ENCODE peak calls at places on chromosome 13, in six cellular contexts. P, F, R, D, N and W are unnamed samples.

GRCh38 chr13:108915634-108916497 is 286.5 kb downstream of the MYO16 start:
- DNase-seq in P (peak; percentile 69), F (peak; percentile 41), R (peak; percentile 94), D (peak; percentile 48), N (peak; percentile 86), W (peak; percentile 55)

GRCh38 chr13:75762066-75762937 is 126.2 kb downstream of the LMO7 start:
- DNase-seq in P (peak; percentile 53), F (peak; percentile 69), R (no peak), D (no peak), N (peak; percentile 58), W (peak; percentile 30)

GRCh38 chr13:63435668-63436275 is 2020.1 kb upstream of the PCDH20 start:
- DNase-seq in P (no peak), F (no peak), R (no peak), D (no peak), N (peak; percentile 73), W (no peak)

GRCh38 chr13:21638319-21639282 is 32.3 kb upstream of the FGF9 start:
- DNase-seq in P (peak; percentile 47), F (no peak), R (no peak), D (no peak), N (peak; percentile 64), W (peak; percentile 48)

GRCh38 chr13:39148513-39148961 is 110.3 kb downstream of the NHLRC3 start:
- DNase-seq in P (no peak), F (no peak), R (no peak), D (no peak), N (no peak), W (no peak)

GRCh38 chr13:110361365-110361911 is 54.4 kb downstream of the COL4A2 start:
- DNase-seq in P (no peak), F (peak; percentile 34), R (peak; percentile 97), D (no peak), N (no peak), W (no peak)

GRCh38 chr13:40452741-40453665 is 213.4 kb downstream of the FOXO1 start:
- DNase-seq in P (no peak), F (no peak), R (no peak), D (no peak), N (peak; percentile 86), W (no peak)

GRCh38 chr13:54928071-54928470 is 1899.5 kb downstream of the OLFM4 start:
- DNase-seq in P (no peak), F (no peak), R (no peak), D (no peak), N (no peak), W (no peak)

GRCh38 chr13:29758591-29759114 is 91.8 kb downstream of the UBL3 start:
- DNase-seq in P (peak; percentile 66), F (no peak), R (no peak), D (peak; percentile 10), N (peak; percentile 91), W (peak; percentile 66)

GRCh38 chr13:87798536-87798935 is 127.4 kb downstream of the SLITRK5 start:
- DNase-seq in P (no peak), F (no peak), R (no peak), D (no peak), N (no peak), W (no peak)

GRCh38 chr13:74040200-74040599 is 94.0 kb downstream of the KLF12 start:
- DNase-seq in P (peak; percentile 42), F (peak; percentile 32), R (no peak), D (no peak), N (peak; percentile 31), W (peak; percentile 20)

GRCh38 chr13:75702476-75702875 is 66.3 kb downstream of the LMO7 start:
- DNase-seq in P (no peak), F (no peak), R (no peak), D (no peak), N (no peak), W (no peak)

GRCh38 chr13:100298691-100299090 is 209.8 kb downstream of the PCCA start:
- DNase-seq in P (no peak), F (no peak), R (no peak), D (no peak), N (no peak), W (no peak)

GRCh38 chr13:99392126-99392805 is 85.1 kb upstream of the GPR183 start:
- DNase-seq in P (no peak), F (no peak), R (no peak), D (no peak), N (no peak), W (no peak)

GRCh38 chr13:106407338-106407737 is 128.1 kb downstream of the EFNB2 start:
- DNase-seq in P (no peak), F (no peak), R (no peak), D (no peak), N (peak; percentile 48), W (no peak)

GRCh38 chr13:96248103-96248502 is 158.2 kb downstream of the HS6ST3 start:
- DNase-seq in P (no peak), F (no peak), R (no peak), D (no peak), N (no peak), W (no peak)

GRCh38 chr13:33867472-33867871 is 49.5 kb downstream of the RFC3 start:
- DNase-seq in P (no peak), F (no peak), R (no peak), D (no peak), N (no peak), W (no peak)
- TF ChIP-seq CTCF in P (no peak), F (no peak), R (no peak), D (no peak), N (peak; percentile 40), W (no peak)

DNA sequence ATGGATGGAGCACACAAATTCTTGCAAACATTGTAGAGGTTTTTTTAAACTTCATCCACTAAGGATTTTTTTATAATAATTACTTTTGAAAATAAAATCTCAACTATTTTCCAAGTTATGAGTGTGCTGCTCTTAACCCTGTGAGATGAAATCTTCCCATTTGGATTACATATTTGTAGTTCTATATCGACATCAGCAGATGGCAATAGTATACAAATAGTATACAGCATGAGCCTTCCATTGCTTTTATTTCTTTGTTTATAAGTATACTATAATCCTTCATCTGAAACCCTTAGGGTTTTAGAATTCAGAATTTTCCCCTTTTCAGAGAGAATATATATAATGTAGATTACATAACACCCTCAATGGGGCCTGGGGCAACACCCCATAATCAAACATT is 70.5 kb downstream of the GJA3 start:
- DNase-seq in P (no peak), F (no peak), R (no peak), D (no peak), N (peak; percentile 43), W (no peak)
- TF ChIP-seq CTCF in P (no peak), F (no peak), R (no peak), D (peak; percentile 21), N (peak; percentile 62), W (no peak)

GRCh38 chr13:92172191-92172590 is 773.8 kb downstream of the GPC5 start:
- DNase-seq in P (no peak), F (no peak), R (no peak), D (no peak), N (no peak), W (no peak)

GRCh38 chr13:92173254-92173653 is 774.8 kb downstream of the GPC5 start:
- DNase-seq in P (no peak), F (no peak), R (no peak), D (no peak), N (no peak), W (no peak)

DNA sequence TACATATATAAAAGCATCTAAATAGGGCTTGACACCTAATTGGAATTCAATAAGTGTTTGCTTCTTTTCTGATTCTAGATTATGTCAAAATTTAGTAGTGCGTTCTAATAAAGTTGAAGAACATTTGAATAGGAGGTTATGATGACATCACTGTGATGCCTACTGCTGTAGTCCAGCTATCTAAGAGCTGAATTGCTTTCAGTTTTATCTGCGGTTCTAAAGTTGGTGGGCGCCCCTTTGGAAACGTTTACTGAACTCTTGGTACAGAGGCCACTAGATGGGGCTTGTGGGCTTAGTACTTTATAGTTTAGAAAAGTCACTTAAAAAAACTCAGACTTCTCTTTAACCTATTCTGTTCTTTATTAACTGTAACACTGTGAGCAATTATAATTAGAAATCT is 776.9 kb downstream of the GPC5 start:
- DNase-seq in P (peak; percentile 10), F (peak; percentile 4), R (no peak), D (no peak), N (peak; percentile 43), W (peak; percentile 33)
- TF ChIP-seq CTCF in P (no peak), F (peak; percentile 34), R (no peak), D (no peak), N (peak; percentile 58), W (peak; percentile 32)

GRCh38 chr13:113220877-113221276 is 11.5 kb downstream of the CUL4A start:
- DNase-seq in P (no peak), F (no peak), R (no peak), D (no peak), N (no peak), W (no peak)
- TF ChIP-seq CTCF in P (no peak), F (no peak), R (no peak), D (no peak), N (no peak), W (no peak)

GRCh38 chr13:25295228-25295627 is 6.2 kb upstream of the NUP58 start:
- DNase-seq in P (no peak), F (no peak), R (no peak), D (no peak), N (peak; percentile 50), W (no peak)
- TF ChIP-seq CTCF in P (no peak), F (no peak), R (no peak), D (no peak), N (no peak), W (no peak)

GRCh38 chr13:50080856-50081105 is 65.5 kb downstream of the KCNRG start:
- DNase-seq in P (no peak), F (no peak), R (no peak), D (no peak), N (no peak), W (peak; percentile 22)
- TF ChIP-seq CTCF in P (no peak), F (no peak), R (no peak), D (no peak), N (no peak), W (no peak)

GRCh38 chr13:59771272-59771671 is 392.5 kb downstream of the DIAPH3 start:
- DNase-seq in P (no peak), F (no peak), R (no peak), D (no peak), N (peak; percentile 38), W (no peak)
- TF ChIP-seq CTCF in P (no peak), F (peak; percentile 45), R (peak; percentile 28), D (no peak), N (peak; percentile 69), W (peak; percentile 41)

GRCh38 chr13:69856331-69856730 is 251.3 kb upstream of the ATXN8OS start:
- DNase-seq in P (no peak), F (no peak), R (no peak), D (no peak), N (peak; percentile 3), W (no peak)

DNA sequence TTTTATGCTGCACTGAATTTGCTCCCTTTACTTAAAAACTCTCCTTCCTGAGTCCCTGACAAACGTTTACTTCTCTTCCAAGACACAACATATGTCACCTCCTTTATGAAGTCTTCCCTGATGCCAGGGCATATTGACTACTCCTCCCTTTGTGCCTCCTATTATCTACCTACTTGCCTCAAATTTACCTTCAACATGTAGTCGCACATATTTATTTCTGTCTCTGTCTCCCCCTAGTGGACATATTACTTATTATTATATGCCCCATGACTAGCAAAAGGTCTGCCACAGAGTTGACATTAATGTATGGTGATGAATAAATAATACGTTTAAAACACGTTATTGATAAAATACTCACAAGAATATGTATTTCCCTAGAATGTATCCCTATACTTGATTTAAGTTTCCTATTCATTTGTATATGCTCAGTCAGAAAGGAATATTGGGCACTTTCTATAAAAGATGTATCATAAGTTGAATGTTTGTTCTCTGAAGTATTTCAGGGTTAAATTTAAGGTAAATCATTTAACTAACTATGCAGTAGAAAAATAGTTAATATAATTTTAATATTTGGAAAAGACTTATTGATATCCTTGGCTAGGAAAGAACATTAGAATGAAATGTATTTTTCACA is 250.3 kb upstream of the ATXN8OS start:
- DNase-seq in P (peak; percentile 10), F (no peak), R (no peak), D (no peak), N (peak; percentile 66), W (peak; percentile 4)
- TF ChIP-seq CTCF in P (peak; percentile 17), F (peak; percentile 58), R (peak; percentile 24), D (peak; percentile 28), N (peak; percentile 67), W (peak; percentile 66)